ENCODE peak calls at places on chromosome 1, in five cellular contexts. R is NCI-H345; H is stimulated activated CD4-positive, alpha-beta T cell treated with anti-CD3 and anti-CD28 coated beads, Interleukin-4, amount 100 ng/mL, for 48 hours; A is posterior cingulate gyrus; K is Caki2. E is an unnamed sample.

GRCh38 chr1:192576190-192577144 is 894 bp downstream of the RGS1 start:
- DNase-seq in R (no peak), H (no peak), A (no peak), K (no peak), E (no peak)

GRCh38 chr1:242245255-242245654 is 246.4 kb upstream of the MAP1LC3C start:
- DNase-seq in R (no peak), H (no peak), A (peak; percentile 32), K (no peak), E (no peak)

GRCh38 chr1:36922593-36923251 is 111.6 kb downstream of the GRIK3 start:
- DNase-seq in R (no peak), H (no peak), A (no peak), K (no peak), E (no peak)

GRCh38 chr1:209376774-209377173 is 206.7 kb upstream of the CAMK1G start:
- DNase-seq in R (no peak), H (no peak), A (no peak), K (no peak), E (no peak)

GRCh38 chr1:26469558-26469957 is 2.7 kb upstream of the HMGN2 start:
- DNase-seq in R (peak; percentile 58), H (no peak), A (no peak), K (no peak), E (no peak)

GRCh38 chr1:111920221-111921024 is 69.0 kb downstream of the KCND3 start:
- DNase-seq in R (peak; percentile 75), H (no peak), A (peak; percentile 61), K (peak; percentile 40), E (no peak)

GRCh38 chr1:56436912-56437403 is 142.4 kb downstream of the PLPP3 start:
- DNase-seq in R (no peak), H (no peak), A (peak; percentile 67), K (no peak), E (peak; percentile 57)

GRCh38 chr1:162388083-162388594 is 6.6 kb downstream of the C1orf226 start:
- DNase-seq in R (no peak), H (no peak), A (no peak), K (no peak), E (no peak)

GRCh38 chr1:53733975-53734649 is 4.9 kb downstream of the GLIS1 start:
- DNase-seq in R (no peak), H (no peak), A (no peak), K (peak; percentile 63), E (no peak)

GRCh38 chr1:227935826-227936225 is 11.9 kb downstream of the WNT9A start:
- DNase-seq in R (no peak), H (no peak), A (no peak), K (no peak), E (no peak)

GRCh38 chr1:224067621-224068457 is 46.1 kb upstream of the FBXO28 start:
- DNase-seq in R (no peak), H (no peak), A (no peak), K (peak; percentile 79), E (no peak)

GRCh38 chr1:98383341-98383740 is 278.2 kb upstream of the SNX7 start:
- DNase-seq in R (no peak), H (no peak), A (no peak), K (no peak), E (no peak)

GRCh38 chr1:36913016-36913415 is 121.3 kb downstream of the GRIK3 start:
- DNase-seq in R (peak; percentile 19), H (no peak), A (no peak), K (no peak), E (no peak)

GRCh38 chr1:26786437-26787380 is 1.0 kb upstream of the PIGV start:
- DNase-seq in R (no peak), H (no peak), A (no peak), K (peak; percentile 51), E (no peak)

GRCh38 chr1:26438041-26438440 is 5.9 kb downstream of the DHDDS start:
- DNase-seq in R (no peak), H (no peak), A (no peak), K (no peak), E (no peak)

GRCh38 chr1:21503706-21504377 is 5.4 kb upstream of the ALPL start:
- DNase-seq in R (no peak), H (no peak), A (no peak), K (no peak), E (no peak)